ENCODE peak calls at places on chromosomes 6 and 20, in nine cellular contexts. L is choroid plexus epithelial cell; E is CD8-positive, alpha-beta T cell; I is cardiac muscle cell; M is upper lobe of right lung; Q is type B pancreatic cell; O is psoas muscle; X is endothelial cell; J is fibroblast of mammary gland. C is an unnamed sample.

GRCh38 chr6:43924222-43924702 is 154.3 kb downstream of the VEGFA start:
- DNase-seq in X (no peak), O (no peak), M (peak; percentile 73), E (peak; percentile 40), L (peak; percentile 30), J (peak; percentile 49), Q (no peak), I (peak; percentile 24), C (no peak)

GRCh38 chr6:117077300-117077699 is 188.1 kb upstream of the VGLL2 start:
- DNase-seq in J (no peak), X (no peak), Q (no peak), O (no peak), I (no peak), L (no peak), M (no peak), E (no peak), C (no peak)

GRCh38 chr6:151306269-151306783 is 66.6 kb downstream of the AKAP12 start:
- DNase-seq in Q (no peak), E (no peak), O (no peak), J (no peak), X (no peak), M (no peak), I (no peak), L (no peak), C (no peak)

GRCh38 chr6:134176283-134176975 is 124.0 kb upstream of the SLC2A12 start:
- DNase-seq in X (peak; percentile 70), J (peak; percentile 18), E (no peak), Q (no peak), L (peak; percentile 73), O (peak; percentile 74), M (peak; percentile 83), I (peak; percentile 82), C (peak; percentile 30)

GRCh38 chr6:28167926-28168325 is 26.2 kb downstream of the ZKSCAN8 start:
- DNase-seq in Q (no peak), I (no peak), O (no peak), M (no peak), L (no peak), X (no peak), J (no peak), E (no peak), C (no peak)

GRCh38 chr20:61810709-61811565 is 254.7 kb downstream of the TAF4 start:
- DNase-seq in E (no peak), J (no peak), L (no peak), O (no peak), I (no peak), Q (no peak), M (no peak), X (no peak), C (no peak)

GRCh38 chr6:170137176-170137891 is 153.5 kb downstream of the DLL1 start:
- DNase-seq in X (no peak), M (peak; percentile 73), Q (peak; percentile 31), J (peak; percentile 77), O (no peak), I (no peak), L (no peak), E (peak; percentile 3), C (no peak)

GRCh38 chr6:157232161-157232895 is 91.0 kb downstream of the TMEM242 start:
- DNase-seq in M (peak; percentile 43), X (no peak), L (no peak), Q (no peak), E (no peak), J (no peak), O (no peak), I (no peak), C (no peak)

GRCh38 chr6:10144772-10145171 is 270.1 kb downstream of the TFAP2A start:
- DNase-seq in L (no peak), J (no peak), X (no peak), I (no peak), Q (no peak), O (no peak), M (no peak), E (no peak), C (no peak)

GRCh38 chr6:16383607-16384206 is 145.3 kb downstream of the GMPR start:
- DNase-seq in E (no peak), Q (no peak), X (no peak), L (no peak), J (no peak), O (no peak), M (no peak), I (no peak), C (no peak)

GRCh38 chr20:12906401-12906800 is 102.4 kb upstream of the SPTLC3 start:
- DNase-seq in X (no peak), L (no peak), E (no peak), Q (no peak), I (no peak), O (no peak), M (no peak), J (no peak), C (no peak)

GRCh38 chr20:24995741-24996448 is 3.3 kb upstream of the APMAP start:
- DNase-seq in M (peak; percentile 34), X (no peak), Q (peak; percentile 39), L (peak; percentile 17), E (no peak), O (no peak), I (no peak), J (peak; percentile 31), C (no peak)

GRCh38 chr20:11553603-11554002 is 364.1 kb upstream of the BTBD3 start:
- DNase-seq in J (peak; percentile 25), X (no peak), L (peak; percentile 51), O (no peak), I (peak; percentile 29), Q (no peak), E (no peak), M (no peak), C (no peak)
- TF ChIP-seq CTCF in J (peak; percentile 39), X (no peak), L (peak; percentile 63), O (peak; percentile 15), I (peak; percentile 44), Q (peak; percentile 74), E (no peak), M (peak; percentile 23), C (peak; percentile 69)

DNA sequence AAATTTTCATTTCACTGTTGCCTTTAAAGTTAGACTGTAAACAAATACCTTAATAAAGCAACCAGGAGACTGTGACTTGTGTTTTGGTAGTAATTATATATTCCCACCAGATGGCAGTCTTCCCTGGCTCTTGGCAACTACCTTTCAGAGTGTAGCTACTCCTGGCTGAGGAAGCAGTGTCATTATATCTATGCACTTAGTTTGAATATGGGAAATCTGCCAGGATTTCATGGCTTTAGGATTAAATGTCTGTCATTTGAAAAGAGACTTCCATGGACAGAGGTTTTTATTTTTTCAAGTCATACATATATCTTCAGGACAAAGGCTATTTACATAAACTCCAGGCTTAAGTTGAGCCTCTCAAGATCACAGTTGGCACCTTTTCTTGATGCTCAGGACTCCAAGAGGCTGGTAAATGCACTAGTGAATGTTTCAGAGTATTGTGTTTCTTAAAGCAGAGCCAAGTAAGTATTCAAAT is 160.1 kb downstream of the C6orf58 start:
- DNase-seq in O (no peak), E (peak; percentile 41), L (peak; percentile 89), I (peak; percentile 79), Q (no peak), J (peak; percentile 74), X (peak; percentile 42), M (no peak), C (peak; percentile 12)
- TF ChIP-seq CTCF in O (peak; percentile 67), E (peak; percentile 84), L (peak; percentile 78), I (peak; percentile 61), Q (peak; percentile 90), J (peak; percentile 70), X (peak; percentile 70), M (peak; percentile 74), C (peak; percentile 84)

GRCh38 chr6:33248932-33249731 is 22.5 kb downstream of the VPS52 start:
- DNase-seq in O (peak; percentile 96), L (peak; percentile 99), J (peak; percentile 99), M (peak; percentile 98), Q (peak; percentile 95), X (peak; percentile 91), I (peak; percentile 100), E (peak; percentile 95), C (peak; percentile 82)

GRCh38 chr6:33250731-33251130 is 20.9 kb downstream of the VPS52 start:
- DNase-seq in O (no peak), Q (no peak), L (no peak), I (no peak), X (no peak), E (no peak), J (no peak), M (no peak), C (no peak)

GRCh38 chr6:33249732-33250625 is 21.7 kb downstream of the VPS52 start:
- DNase-seq in E (no peak), L (peak; percentile 76), J (peak; percentile 93), X (peak; percentile 9), O (no peak), M (no peak), I (peak; percentile 69), Q (no peak), C (no peak)

GRCh38 chr6:33247977-33248642 is 23.6 kb downstream of the VPS52 start:
- DNase-seq in I (peak; percentile 91), E (peak; percentile 93), L (peak; percentile 91), X (peak; percentile 92), M (peak; percentile 91), O (peak; percentile 87), Q (peak; percentile 95), J (peak; percentile 87), C (peak; percentile 96)

GRCh38 chr6:33248643-33248931 is 23.1 kb downstream of the VPS52 start:
- DNase-seq in X (no peak), J (peak; percentile 61), M (peak; percentile 69), L (peak; percentile 69), I (peak; percentile 61), O (no peak), Q (no peak), E (peak; percentile 42), C (no peak)
- TF ChIP-seq CTCF in X (no peak), J (no peak), M (no peak), L (no peak), I (no peak), O (no peak), Q (peak; percentile 14), E (no peak), C (peak; percentile 42)

GRCh38 chr20:59996112-59996511 is 37.9 kb downstream of the CDH26 start:
- DNase-seq in O (no peak), E (no peak), L (no peak), Q (no peak), M (no peak), I (no peak), J (no peak), X (no peak), C (no peak)

GRCh38 chr20:59997886-59998285 is 39.7 kb downstream of the CDH26 start:
- DNase-seq in I (no peak), O (no peak), J (no peak), E (no peak), L (no peak), X (no peak), Q (no peak), M (no peak), C (no peak)

GRCh38 chr20:59992531-59992930 is 34.3 kb downstream of the CDH26 start:
- DNase-seq in X (no peak), I (no peak), M (no peak), Q (no peak), J (peak; percentile 4), O (no peak), E (no peak), L (no peak), C (no peak)

GRCh38 chr20:59993736-59994484 is 35.7 kb downstream of the CDH26 start:
- DNase-seq in M (no peak), J (no peak), Q (no peak), L (no peak), E (no peak), X (peak; percentile 22), O (no peak), I (no peak), C (no peak)

DNA sequence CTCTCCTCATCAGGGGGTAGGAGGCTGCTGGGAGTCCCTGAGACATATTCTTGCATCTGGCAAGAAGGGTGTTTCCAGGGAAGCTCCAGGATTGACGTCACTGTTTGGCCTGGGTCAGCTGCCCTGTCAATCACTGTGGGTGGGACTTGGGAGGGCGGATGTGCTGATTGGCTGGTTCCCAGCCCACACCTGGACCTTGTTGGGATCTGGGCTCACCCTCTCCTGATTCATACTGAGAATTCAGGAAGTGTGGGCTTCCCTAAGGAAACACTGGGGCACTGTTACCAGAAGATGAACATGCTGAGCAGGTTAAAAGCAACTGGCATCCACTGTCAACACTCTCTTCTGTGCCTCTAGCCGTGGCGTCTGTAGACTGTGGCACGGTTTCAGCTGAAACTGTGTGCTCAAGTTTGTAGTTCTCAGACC is 36.5 kb downstream of the CDH26 start:
- DNase-seq in X (peak; percentile 63), E (no peak), M (peak; percentile 81), L (peak; percentile 2), J (peak; percentile 61), Q (no peak), O (no peak), I (peak; percentile 1), C (no peak)
- TF ChIP-seq CTCF in X (no peak), E (no peak), M (no peak), L (no peak), J (no peak), Q (no peak), O (no peak), I (no peak), C (no peak)

C was measured in neural crest cell.